ENCODE peak calls at places on chromosomes 1 and 21, in four cellular contexts. F is stimulated activated CD8-positive, alpha-beta memory T cell treated with anti-CD3 and anti-CD28 coated beads, Interleukin-2, amount 100 ng/mL, for 1 hour; M is caudate nucleus; V is brain microvascular endothelial cell. L is an unnamed sample.

GRCh38 chr1:87683557-87683956 is 354.9 kb downstream of the LMO4 start:
- DNase-seq in F (no peak), M (no peak), V (no peak), L (peak; percentile 2)

GRCh38 chr1:9289724-9290493 is 2.8 kb upstream of the SPSB1 start:
- DNase-seq in F (no peak), M (no peak), V (peak; percentile 75), L (peak; percentile 75)

GRCh38 chr1:31831397-31832378 is 15.9 kb upstream of the SPOCD1 start:
- DNase-seq in F (no peak), M (no peak), V (peak; percentile 9), L (peak; percentile 40)

GRCh38 chr1:158398818-158399502 is at the start of gene OR10T2:
- DNase-seq in F (no peak), M (no peak), V (no peak), L (no peak)

GRCh38 chr21:45982256-45982757 is 737 bp downstream of the COL6A1 start:
- DNase-seq in F (no peak), M (no peak), V (no peak), L (no peak)

GRCh38 chr1:52842643-52843310 is at the start of gene ZYG11A:
- DNase-seq in F (peak; percentile 15), M (no peak), V (peak; percentile 60), L (peak; percentile 70)

GRCh38 chr1:236575523-236575922 is 28.8 kb downstream of the HEATR1 start:
- DNase-seq in F (no peak), M (no peak), V (no peak), L (no peak)

GRCh38 chr1:199002670-199003069 is 363.8 kb downstream of the PTPRC start:
- DNase-seq in F (no peak), M (no peak), V (no peak), L (no peak)

GRCh38 chr21:41834252-41834925 is 44.8 kb downstream of the PRDM15 start:
- DNase-seq in F (no peak), M (no peak), V (no peak), L (no peak)

GRCh38 chr1:25064465-25065238 is 134.6 kb upstream of the RUNX3 start:
- DNase-seq in F (peak; percentile 16), M (no peak), V (no peak), L (no peak)

GRCh38 chr1:109151146-109151545 is 37.2 kb downstream of the ELAPOR1 start:
- DNase-seq in F (no peak), M (peak; percentile 62), V (peak; percentile 60), L (peak; percentile 68)

GRCh38 chr1:70327306-70328076 is 27.0 kb downstream of the ANKRD13C start:
- DNase-seq in F (no peak), M (no peak), V (no peak), L (no peak)

GRCh38 chr1:192524223-192524622 is 51.4 kb upstream of the RGS1 start:
- DNase-seq in F (no peak), M (no peak), V (no peak), L (peak; percentile 7)

GRCh38 chr1:203325004-203325417 is 19.7 kb downstream of the BTG2 start:
- DNase-seq in F (no peak), M (no peak), V (no peak), L (no peak)

GRCh38 chr21:44988607-44989537 is 49.0 kb downstream of the SLX9 start:
- DNase-seq in F (no peak), M (no peak), V (no peak), L (no peak)

GRCh38 chr1:29687166-29687565 is 450.8 kb downstream of the PTPRU start:
- DNase-seq in F (no peak), M (no peak), V (no peak), L (no peak)

GRCh38 chr1:99731384-99731783 is 35.1 kb downstream of the FRRS1 start:
- DNase-seq in F (no peak), M (no peak), V (no peak), L (peak; percentile 49)

GRCh38 chr1:55827350-55827749 is 612.2 kb upstream of the USP24 start:
- DNase-seq in F (no peak), M (no peak), V (peak; percentile 95), L (peak; percentile 69)

GRCh38 chr1:18950415-18951026 is 6.0 kb downstream of the IFFO2 start:
- DNase-seq in F (no peak), M (no peak), V (no peak), L (no peak)

GRCh38 chr1:166304131-166304530 is 137.3 kb upstream of the FAM78B start:
- DNase-seq in F (no peak), M (no peak), V (no peak), L (no peak)

GRCh38 chr1:241077386-241078147 is 279.4 kb downstream of the RGS7 start:
- DNase-seq in F (no peak), M (no peak), V (no peak), L (no peak)

GRCh38 chr1:12527564-12527963 is 90.4 kb downstream of the DHRS3 start:
- DNase-seq in F (no peak), M (no peak), V (no peak), L (no peak)

GRCh38 chr21:44970766-44971671 is 31.2 kb downstream of the SLX9 start:
- DNase-seq in F (no peak), M (no peak), V (no peak), L (no peak)

GRCh38 chr1:22291057-22291456 is 148.2 kb upstream of the WNT4 start:
- DNase-seq in F (no peak), M (no peak), V (no peak), L (no peak)

GRCh38 chr1:22710688-22711024 is at the start of gene EPHB2:
- DNase-seq in F (no peak), M (peak; percentile 21), V (no peak), L (peak; percentile 74)

GRCh38 chr1:203465943-203466342 is 9.7 kb upstream of the PRELP start:
- DNase-seq in F (no peak), M (no peak), V (no peak), L (no peak)

GRCh38 chr1:235734335-235734734 is 84.8 kb upstream of the GNG4 start:
- DNase-seq in F (no peak), M (no peak), V (no peak), L (no peak)

GRCh38 chr1:154652893-154653292 is 44.9 kb upstream of the ADAR start:
- DNase-seq in F (no peak), M (no peak), V (no peak), L (no peak)

GRCh38 chr1:201385299-201385891 is 7.9 kb upstream of the TNNT2 start:
- DNase-seq in F (no peak), M (no peak), V (peak; percentile 37), L (peak; percentile 70)